ENCODE peak calls at places on chromosomes 6 and 20, in seven cellular contexts. K, A, N, C, L, E and J are unnamed samples.

GRCh38 chr6:43211960-43212359 is 17.3 kb downstream of the DNPH1 start:
- DNase-seq in A (no peak), K (no peak), L (no peak), E (no peak), C (no peak), N (no peak), J (no peak)

GRCh38 chr6:113632220-113632864 is 224.8 kb upstream of the MARCKS start:
- DNase-seq in L (peak), C (peak), K (no peak), E (no peak), N (no peak), A (no peak), J (no peak)

GRCh38 chr6:159746759-159747158 is 15.1 kb upstream of the ACAT2 start:
- DNase-seq in L (no peak), K (no peak), N (no peak), A (no peak), E (no peak), C (no peak), J (no peak)

GRCh38 chr6:101102702-101103101 is 221.6 kb upstream of the ASCC3 start:
- DNase-seq in L (no peak), C (no peak), K (no peak), E (no peak), N (no peak), A (no peak), J (no peak)

GRCh38 chr6:80457044-80457933 is 350.8 kb downstream of the BCKDHB start:
- DNase-seq in C (peak), N (no peak), A (no peak), K (no peak), L (peak), E (peak), J (no peak)

GRCh38 chr6:87391334-87391733 is 16.4 kb upstream of the CFAP206 start:
- DNase-seq in N (peak), A (no peak), E (no peak), K (peak), L (no peak), C (peak), J (no peak)

GRCh38 chr20:25296094-25297093 is 48.5 kb downstream of the PYGB start:
- DNase-seq in N (peak), C (peak), K (no peak), E (no peak), A (no peak), L (no peak), J (no peak)

GRCh38 chr6:87574237-87574636 is 15.6 kb downstream of the RARS2 start:
- DNase-seq in N (no peak), L (no peak), C (no peak), K (no peak), A (no peak), E (no peak), J (no peak)

GRCh38 chr20:16615199-16615598 is 42.0 kb upstream of the KIF16B start:
- DNase-seq in L (peak), N (no peak), C (no peak), A (no peak), E (no peak), K (no peak), J (peak)

GRCh38 chr6:95227301-95227700 is 350.0 kb upstream of the MANEA start:
- DNase-seq in K (no peak), E (no peak), L (no peak), C (no peak), A (no peak), N (no peak), J (no peak)

GRCh38 chr20:41134362-41135186 is 2.8 kb upstream of the PLCG1 start:
- DNase-seq in L (no peak), E (no peak), K (no peak), C (no peak), N (no peak), A (no peak), J (no peak)

GRCh38 chr6:10779076-10779475 is 31.5 kb downstream of the TMEM14B start:
- DNase-seq in A (no peak), K (no peak), C (no peak), L (no peak), N (no peak), E (no peak), J (no peak)

GRCh38 chr20:19876828-19877227 is 118.8 kb downstream of the RIN2 start:
- DNase-seq in L (no peak), C (no peak), A (no peak), E (no peak), K (no peak), N (no peak), J (no peak)

GRCh38 chr6:41713161-41713649 is 22.2 kb downstream of the TFEB start:
- DNase-seq in L (no peak), K (no peak), C (peak), A (peak), N (peak), E (no peak), J (no peak)

GRCh38 chr6:100665041-100665380 is 200.3 kb upstream of the SIM1 start:
- DNase-seq in A (no peak), L (no peak), E (no peak), N (no peak), K (no peak), C (no peak), J (no peak)

GRCh38 chr6:16058188-16058780 is 70.6 kb upstream of the MYLIP start:
- DNase-seq in L (no peak), K (no peak), A (no peak), N (no peak), E (no peak), C (no peak), J (no peak)

GRCh38 chr6:118746100-118746874 is 94.9 kb upstream of the CEP85L start:
- DNase-seq in N (no peak), L (no peak), E (no peak), K (no peak), C (no peak), A (no peak), J (no peak)

GRCh38 chr20:13101276-13101675 is 92.5 kb downstream of the SPTLC3 start:
- DNase-seq in E (no peak), A (no peak), C (no peak), K (no peak), L (no peak), N (no peak), J (no peak)

GRCh38 chr6:18260448-18261106 is 3.8 kb downstream of the DEK start:
- DNase-seq in C (peak), E (no peak), L (no peak), K (peak), N (no peak), A (no peak), J (no peak)